ENCODE peak calls at places on chromosomes 11 and 22, in six cellular contexts. G, E, A, N, I and K are unnamed samples.

GRCh38 chr11:33778682-33779081 is 4.4 kb upstream of the FBXO3 start:
- DNase-seq in G (no peak), N (peak; percentile 44), I (no peak), A (no peak), E (no peak), K (peak; percentile 23)

GRCh38 chr11:115657586-115657985 is 153.4 kb upstream of the CADM1 start:
- DNase-seq in N (no peak), I (no peak), G (no peak), A (no peak), E (no peak), K (no peak)

GRCh38 chr11:69352715-69353325 is 58.9 kb downstream of the MYEOV start:
- DNase-seq in I (peak; percentile 30), G (no peak), A (peak; percentile 50), E (peak; percentile 9), N (no peak), K (no peak)

GRCh38 chr11:127000991-127001390 is 421 bp upstream of the KIRREL3 start:
- DNase-seq in E (no peak), I (no peak), A (no peak), G (no peak), N (no peak), K (no peak)

GRCh38 chr11:13118194-13118593 is 109.1 kb downstream of the RASSF10 start:
- DNase-seq in A (no peak), I (no peak), G (no peak), E (no peak), N (no peak), K (no peak)

GRCh38 chr11:44150395-44150794 is 54.9 kb downstream of the EXT2 start:
- DNase-seq in I (no peak), A (no peak), E (no peak), N (no peak), G (no peak), K (no peak)

GRCh38 chr11:71241721-71242259 is 10.6 kb downstream of the SHANK2 start:
- DNase-seq in A (peak; percentile 23), I (no peak), N (no peak), E (no peak), G (no peak), K (no peak)

GRCh38 chr11:74453373-74453975 is 13.9 kb downstream of the KCNE3 start:
- DNase-seq in N (peak; percentile 92), E (peak; percentile 71), A (peak; percentile 69), I (peak; percentile 73), G (peak; percentile 68), K (peak; percentile 38)

GRCh38 chr11:73538381-73538872 is 59.5 kb downstream of the FAM168A start:
- DNase-seq in I (no peak), A (no peak), E (no peak), N (peak; percentile 70), G (no peak), K (peak; percentile 72)

GRCh38 chr11:108571001-108571400 is 22.6 kb downstream of the EXPH5 start:
- DNase-seq in A (no peak), N (no peak), I (no peak), G (no peak), E (no peak), K (no peak)

GRCh38 chr11:40291304-40292100 is 1168.0 kb downstream of the LRRC4C start:
- DNase-seq in A (no peak), E (no peak), G (no peak), I (no peak), N (no peak), K (no peak)

GRCh38 chr11:123577081-123577598 is 77.3 kb downstream of the SCN3B start:
- DNase-seq in N (peak; percentile 86), E (no peak), G (peak; percentile 64), A (peak; percentile 71), I (peak; percentile 65), K (peak; percentile 86)

GRCh38 chr11:119788911-119789560 is 60.0 kb upstream of the NECTIN1 start:
- DNase-seq in A (no peak), G (peak; percentile 33), N (no peak), I (no peak), E (peak; percentile 45), K (no peak)

GRCh38 chr11:122900803-122901202 is 18.2 kb downstream of the JHY start:
- DNase-seq in I (no peak), E (no peak), N (no peak), G (no peak), A (no peak), K (no peak)

GRCh38 chr11:69385832-69386415 is 92.0 kb downstream of the MYEOV start:
- DNase-seq in I (no peak), A (peak; percentile 35), E (peak; percentile 54), N (no peak), G (peak; percentile 17), K (no peak)

GRCh38 chr22:29225422-29226090 is 19.9 kb downstream of the EMID1 start:
- DNase-seq in E (no peak), G (no peak), N (no peak), A (no peak), I (peak; percentile 57), K (no peak)

GRCh38 chr11:115736146-115736545 is 231.9 kb upstream of the CADM1 start:
- DNase-seq in E (no peak), A (no peak), G (no peak), I (no peak), N (no peak), K (no peak)

GRCh38 chr11:22875869-22876473 is 15.7 kb upstream of the CCDC179 start:
- DNase-seq in G (peak; percentile 52), A (peak; percentile 63), E (no peak), I (peak; percentile 55), N (peak; percentile 92), K (peak; percentile 89)

GRCh38 chr11:92826597-92826996 is 142.9 kb upstream of the MTNR1B start:
- DNase-seq in G (no peak), A (no peak), N (peak; percentile 39), E (no peak), I (no peak), K (no peak)

GRCh38 chr22:37741312-37741795 is 44.5 kb downstream of the TRIOBP start:
- DNase-seq in E (peak; percentile 91), A (peak; percentile 90), N (peak; percentile 45), I (peak; percentile 86), G (no peak), K (no peak)

GRCh38 chr11:76033699-76034098 is 172.6 kb downstream of the WNT11 start:
- DNase-seq in A (no peak), E (no peak), G (no peak), N (no peak), I (no peak), K (no peak)

GRCh38 chr11:8826145-8826786 is 84.7 kb upstream of the AKIP1 start:
- DNase-seq in G (no peak), A (peak; percentile 7), I (no peak), E (no peak), N (peak; percentile 83), K (no peak)

GRCh38 chr22:46043816-46044717 is 67.1 kb upstream of the WNT7B start:
- DNase-seq in N (peak; percentile 68), E (peak; percentile 82), A (peak; percentile 75), G (peak; percentile 45), I (no peak), K (no peak)
- H3K4me1 ChIP-seq in N (peaks cover 10% of the 10 kb centered on the region), E (no peaks in the 10 kb centered on the region), A (no peaks in the 10 kb centered on the region), G (peaks cover 18% of the 10 kb centered on the region), I (peaks cover 16% of the 10 kb centered on the region), K (peaks cover 58% of the 10 kb centered on the region)

GRCh38 chr22:39527481-39527961 is 5.0 kb downstream of the RPS19BP1 start:
- DNase-seq in G (no peak), E (no peak), I (no peak), A (peak; percentile 67), N (peak; percentile 51), K (no peak)
- H3K4me1 ChIP-seq in G (peaks cover 77% of the 10 kb centered on the region), E (peaks cover 14% of the 10 kb centered on the region), I (peaks cover 26% of the 10 kb centered on the region), A (no peaks in the 10 kb centered on the region), N (peaks cover 38% of the 10 kb centered on the region), K (peaks cover 18% of the 10 kb centered on the region)

GRCh38 chr11:67438121-67438902 is 830 bp upstream of the PTPRCAP start:
- DNase-seq in G (peak; percentile 87), A (no peak), E (no peak), I (no peak), N (no peak), K (no peak)
- H3K4me1 ChIP-seq in G (peaks cover 56% of the 10 kb centered on the region), A (no peaks in the 10 kb centered on the region), E (no peaks in the 10 kb centered on the region), I (peaks cover 7% of the 10 kb centered on the region), N (peaks cover 14% of the 10 kb centered on the region), K (no peaks in the 10 kb centered on the region)

GRCh38 chr11:64231536-64231935 is 1.2 kb downstream of the DNAJC4 start:
- DNase-seq in I (no peak), A (no peak), N (no peak), G (peak; percentile 45), E (no peak), K (no peak)

GRCh38 chr11:64230985-64231365 is 627 bp downstream of the DNAJC4 start:
- DNase-seq in E (no peak), N (no peak), G (no peak), A (no peak), I (no peak), K (no peak)

GRCh38 chr11:64230209-64230984 is at the start of gene DNAJC4:
- DNase-seq in E (peak; percentile 96), N (peak; percentile 100), I (peak; percentile 93), A (peak; percentile 96), G (peak; percentile 92), K (peak; percentile 97)

GRCh38 chr11:64229090-64229958 is 1.0 kb upstream of the DNAJC4 start:
- DNase-seq in G (peak; percentile 46), A (no peak), E (no peak), N (no peak), I (no peak), K (no peak)

GRCh38 chr11:64229959-64230208 is 464 bp upstream of the DNAJC4 start:
- DNase-seq in N (no peak), I (no peak), E (no peak), G (no peak), A (no peak), K (no peak)
- H3K4me1 ChIP-seq in N (peaks cover 17% of the 10 kb centered on the region), I (peaks cover 26% of the 10 kb centered on the region), E (no peaks in the 10 kb centered on the region), G (peaks cover 59% of the 10 kb centered on the region), A (peaks cover 6% of the 10 kb centered on the region), K (peaks cover 13% of the 10 kb centered on the region)

GRCh38 chr22:46086577-46087335 is 63.6 kb upstream of the PPARA start:
- DNase-seq in A (peak; percentile 68), G (no peak), I (no peak), N (no peak), E (peak; percentile 83), K (no peak)

GRCh38 chr22:46087336-46087690 is 63.0 kb upstream of the PPARA start:
- DNase-seq in N (no peak), E (no peak), G (no peak), I (no peak), A (no peak), K (no peak)

GRCh38 chr22:46089426-46090041 is 60.8 kb upstream of the PPARA start:
- DNase-seq in N (no peak), E (no peak), A (peak; percentile 44), G (no peak), I (no peak), K (no peak)

GRCh38 chr22:46088541-46089311 is 61.6 kb upstream of the PPARA start:
- DNase-seq in E (peak; percentile 91), I (no peak), G (no peak), N (no peak), A (peak; percentile 83), K (no peak)

GRCh38 chr22:46087816-46088277 is 62.5 kb upstream of the PPARA start:
- DNase-seq in G (no peak), N (no peak), A (peak; percentile 93), E (peak; percentile 98), I (peak; percentile 78), K (no peak)
- H3K4me1 ChIP-seq in G (no peaks in the 10 kb centered on the region), N (no peaks in the 10 kb centered on the region), A (peaks cover 9% of the 10 kb centered on the region), E (peaks cover 20% of the 10 kb centered on the region), I (peaks cover 53% of the 10 kb centered on the region), K (no peaks in the 10 kb centered on the region)

DNA sequence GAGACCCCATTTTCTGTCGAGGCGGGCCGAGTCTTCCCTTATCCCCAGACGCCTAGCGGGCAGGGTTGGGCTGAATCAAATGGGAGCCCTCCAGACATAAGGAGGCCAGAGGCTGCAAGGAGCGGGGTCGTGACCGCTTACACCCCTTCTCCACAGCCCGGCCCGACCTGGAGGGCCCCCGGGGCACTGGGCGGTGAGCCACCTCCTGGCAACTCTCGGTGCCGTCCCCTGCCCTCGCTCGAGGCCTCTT is 499 bp upstream of the GP1BB start:
- DNase-seq in N (peak; percentile 51), G (no peak), A (no peak), I (no peak), E (no peak), K (no peak)
- H3K4me1 ChIP-seq in N (peaks cover 5% of the 10 kb centered on the region), G (peaks cover 17% of the 10 kb centered on the region), A (no peaks in the 10 kb centered on the region), I (peaks cover 18% of the 10 kb centered on the region), E (no peaks in the 10 kb centered on the region), K (peaks cover 6% of the 10 kb centered on the region)